ENCODE peak calls at places on chromosomes 7 and 10, in five cellular contexts. F, C, Z, O and A are unnamed samples.

GRCh38 chr7:47180268-47180826 is 401.6 kb downstream of the TNS3 start:
- DNase-seq in F (peak), C (peak), Z (peak), O (peak), A (peak)

GRCh38 chr7:105096306-105096705 is 82.3 kb downstream of the KMT2E start:
- DNase-seq in F (peak), C (no peak), Z (no peak), O (no peak), A (no peak)

GRCh38 chr7:105653441-105654005 is 72.2 kb upstream of the EFCAB10 start:
- DNase-seq in F (no peak), C (no peak), Z (no peak), O (no peak), A (no peak)

GRCh38 chr10:93813507-93814465 is 56.0 kb downstream of the LGI1 start:
- DNase-seq in F (peak), C (peak), Z (peak), O (peak), A (peak)

GRCh38 chr10:78865931-78866717 is 202.6 kb upstream of the ZMIZ1 start:
- DNase-seq in F (no peak), C (no peak), Z (no peak), O (no peak), A (no peak)

GRCh38 chr7:131105803-131106680 is 221.6 kb upstream of the MKLN1 start:
- DNase-seq in F (peak), C (peak), Z (peak), O (peak), A (peak)

GRCh38 chr10:109974509-109975191 is 33.1 kb upstream of the ADD3 start:
- DNase-seq in F (no peak), C (no peak), Z (no peak), O (peak), A (no peak)

GRCh38 chr7:158549176-158549833 is 38.3 kb downstream of the PTPRN2 start:
- DNase-seq in F (no peak), C (no peak), Z (no peak), O (no peak), A (no peak)

GRCh38 chr10:132615346-132616169 is 78.0 kb downstream of the INPP5A start:
- DNase-seq in F (no peak), C (no peak), Z (no peak), O (no peak), A (no peak)

GRCh38 chr10:15068802-15069201 is 19.8 kb downstream of the ACBD7 start:
- DNase-seq in F (peak), C (no peak), Z (no peak), O (peak), A (no peak)

GRCh38 chr7:70619130-70619529 is 512.8 kb upstream of the GALNT17 start:
- DNase-seq in F (no peak), C (no peak), Z (no peak), O (no peak), A (no peak)

GRCh38 chr7:17697128-17697881 is 243.0 kb downstream of the SNX13 start:
- DNase-seq in F (no peak), C (no peak), Z (no peak), O (no peak), A (no peak)

GRCh38 chr10:95755511-95756004 is 405 bp upstream of the ENTPD1 start:
- DNase-seq in F (no peak), C (no peak), Z (no peak), O (no peak), A (peak)

GRCh38 chr10:75099952-75100763 is 11.3 kb upstream of the SAMD8 start:
- DNase-seq in F (peak), C (peak), Z (peak), O (peak), A (peak)

GRCh38 chr7:137697026-137697425 is 149.7 kb downstream of the DGKI start:
- DNase-seq in F (no peak), C (no peak), Z (no peak), O (no peak), A (no peak)

GRCh38 chr7:135300913-135301765 is 67.5 kb downstream of the STRA8 start:
- DNase-seq in F (peak), C (no peak), Z (no peak), O (peak), A (no peak)

GRCh38 chr7:81031996-81032395 is 113.1 kb upstream of the SEMA3C start:
- DNase-seq in F (no peak), C (no peak), Z (no peak), O (no peak), A (no peak)

GRCh38 chr7:46759711-46760480 is 822.0 kb downstream of the TNS3 start:
- DNase-seq in F (peak), C (no peak), Z (no peak), O (peak), A (no peak)

GRCh38 chr10:110912374-110912773 is 6.6 kb downstream of the BBIP1 start:
- DNase-seq in F (no peak), C (no peak), Z (no peak), O (peak), A (no peak)

GRCh38 chr7:22866965-22867364 is 44.3 kb upstream of the TOMM7 start:
- DNase-seq in F (no peak), C (no peak), Z (no peak), O (peak), A (no peak)

GRCh38 chr7:31690892-31691291 is 3.9 kb downstream of the PPP1R17 start:
- DNase-seq in F (no peak), C (no peak), Z (no peak), O (no peak), A (no peak)

GRCh38 chr10:9091515-9092093 is 1037.1 kb downstream of the GATA3 start:
- DNase-seq in F (no peak), C (no peak), Z (no peak), O (no peak), A (no peak)

GRCh38 chr10:4006051-4006450 is 221.0 kb upstream of the KLF6 start:
- DNase-seq in F (no peak), C (no peak), Z (no peak), O (no peak), A (no peak)

GRCh38 chr10:83922246-83922860 is 217.0 kb upstream of the GHITM start:
- DNase-seq in F (no peak), C (no peak), Z (no peak), O (no peak), A (no peak)

GRCh38 chr7:136056827-136057226 is 79.7 kb upstream of the MTPN start:
- DNase-seq in F (no peak), C (no peak), Z (peak), O (no peak), A (no peak)

GRCh38 chr7:22154130-22154529 is 202.8 kb downstream of the RAPGEF5 start:
- DNase-seq in F (no peak), C (no peak), Z (no peak), O (no peak), A (no peak)

GRCh38 chr10:116127296-116127695 is 145.7 kb downstream of the GFRA1 start:
- DNase-seq in F (no peak), C (no peak), Z (no peak), O (no peak), A (no peak)

GRCh38 chr10:58531084-58531695 is 18.5 kb downstream of the BICC1 start:
- DNase-seq in F (peak), C (peak), Z (peak), O (peak), A (peak)

GRCh38 chr7:36348256-36348655 is 41.4 kb upstream of the ANLN start:
- DNase-seq in F (no peak), C (no peak), Z (no peak), O (peak), A (no peak)

GRCh38 chr7:39105720-39106119 is 128.0 kb downstream of the POU6F2 start:
- DNase-seq in F (no peak), C (no peak), Z (no peak), O (no peak), A (no peak)

GRCh38 chr10:62594093-62594520 is 210.4 kb upstream of the ADO start:
- DNase-seq in F (peak), C (peak), Z (peak), O (peak), A (peak)

GRCh38 chr7:151311294-151311864 is 30.2 kb upstream of the NUB1 start:
- DNase-seq in F (no peak), C (no peak), Z (peak), O (no peak), A (no peak)

GRCh38 chr10:3755440-3756359 is 29.3 kb downstream of the KLF6 start:
- DNase-seq in F (no peak), C (no peak), Z (no peak), O (peak), A (no peak)

GRCh38 chr7:121307021-121307575 is 21.7 kb upstream of the WNT16 start:
- DNase-seq in F (peak), C (no peak), Z (no peak), O (no peak), A (no peak)

GRCh38 chr7:44622342-44623151 is 16.1 kb downstream of the OGDH start:
- DNase-seq in F (no peak), C (no peak), Z (no peak), O (peak), A (no peak)

DNA sequence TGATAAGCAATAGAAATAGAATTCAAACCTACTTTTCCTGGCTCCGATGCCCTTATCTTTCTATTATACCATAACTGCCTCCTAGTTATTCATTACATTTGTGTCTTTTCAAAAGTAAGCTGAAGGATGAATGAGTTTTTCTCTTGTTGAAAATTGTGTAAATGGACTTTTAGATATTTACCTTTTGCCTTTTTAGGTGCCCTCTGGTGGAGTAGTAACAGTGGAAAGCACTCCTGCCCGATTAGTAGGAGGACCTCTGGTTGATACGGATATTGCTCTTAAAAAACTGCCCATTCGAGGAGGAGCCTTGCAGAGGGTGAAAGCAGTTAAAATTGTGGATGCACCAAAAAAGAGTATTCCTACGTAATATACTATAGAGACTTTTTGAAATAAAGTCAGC is 11.2 kb downstream of the FAM237B start:
- DNase-seq in F (no peak), C (no peak), Z (no peak), O (no peak), A (no peak)
- TF ChIP-seq CTCF in F (no peak), C (no peak), Z (no peak), O (no peak), A (no peak)

DNA sequence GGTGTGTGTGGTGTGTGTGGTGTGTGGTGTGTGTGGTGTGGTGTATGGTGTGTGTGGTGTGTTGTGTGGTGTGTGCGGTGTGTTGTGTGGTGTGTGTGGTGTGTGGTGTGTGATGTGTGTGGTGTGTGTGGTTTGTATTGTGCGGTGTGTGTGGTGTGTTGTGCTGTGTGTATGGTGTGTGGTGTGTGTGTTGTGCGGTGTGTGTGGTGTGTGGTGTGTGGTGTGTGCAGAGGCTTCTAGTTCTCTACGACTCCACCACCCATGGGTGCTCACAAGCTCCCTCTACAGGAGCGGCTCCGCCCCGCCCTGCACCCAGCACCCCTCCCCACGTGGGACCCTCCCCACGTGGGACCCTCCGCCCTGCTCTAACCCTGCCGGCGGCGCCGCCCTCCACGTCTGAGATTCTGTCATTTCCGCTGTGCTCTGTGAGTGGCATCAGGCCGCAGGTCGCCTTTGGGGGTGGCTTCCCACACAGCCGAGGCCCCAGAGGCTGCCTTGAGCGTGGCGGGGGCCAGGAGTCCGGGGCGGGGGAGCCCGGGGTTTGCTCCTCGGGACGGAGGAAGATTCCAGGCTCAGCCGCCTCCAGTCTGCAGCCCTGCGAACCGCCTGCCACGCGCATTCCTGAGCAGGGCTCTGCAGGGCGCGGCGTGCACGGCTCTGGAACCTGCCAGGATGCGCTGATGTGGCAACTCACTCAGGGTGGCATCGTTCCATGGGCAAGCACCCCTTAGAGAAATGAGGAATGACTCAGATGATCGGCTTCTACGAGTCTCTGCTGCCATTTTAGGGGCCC is 37.0 kb upstream of the DNAJB6 start:
- DNase-seq in F (no peak), C (no peak), Z (no peak), O (no peak), A (no peak)
- TF ChIP-seq CTCF in F (no peak), C (no peak), Z (peak), O (no peak), A (no peak)

DNA sequence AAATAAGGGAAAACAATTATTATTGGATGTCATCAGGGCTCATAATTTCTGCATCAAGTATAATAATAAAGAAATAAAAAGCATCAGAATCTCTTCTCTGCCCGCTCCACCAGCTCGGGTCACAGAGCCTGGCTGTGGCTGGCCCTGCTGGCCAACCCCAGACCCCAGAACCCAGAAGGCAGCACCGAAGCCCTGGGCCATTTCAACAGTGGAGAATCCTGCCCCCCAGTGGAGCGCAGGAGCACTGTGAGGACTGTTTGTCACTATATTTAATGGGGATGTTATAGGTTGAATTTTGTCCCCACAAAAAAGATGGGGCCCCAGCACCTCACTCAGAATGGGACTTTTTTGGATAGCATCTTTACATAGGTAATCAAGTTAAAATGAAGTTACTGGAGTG is 27.3 kb downstream of the DENND11 start:
- DNase-seq in F (no peak), C (peak), Z (peak), O (no peak), A (no peak)
- TF ChIP-seq CTCF in F (peak), C (peak), Z (peak), O (peak), A (peak)

GRCh38 chr7:13047061-13047460 is 359.6 kb downstream of the ARL4A start:
- DNase-seq in F (no peak), C (no peak), Z (no peak), O (no peak), A (no peak)
- TF ChIP-seq CTCF in F (no peak), C (no peak), Z (no peak), O (no peak), A (no peak)

DNA sequence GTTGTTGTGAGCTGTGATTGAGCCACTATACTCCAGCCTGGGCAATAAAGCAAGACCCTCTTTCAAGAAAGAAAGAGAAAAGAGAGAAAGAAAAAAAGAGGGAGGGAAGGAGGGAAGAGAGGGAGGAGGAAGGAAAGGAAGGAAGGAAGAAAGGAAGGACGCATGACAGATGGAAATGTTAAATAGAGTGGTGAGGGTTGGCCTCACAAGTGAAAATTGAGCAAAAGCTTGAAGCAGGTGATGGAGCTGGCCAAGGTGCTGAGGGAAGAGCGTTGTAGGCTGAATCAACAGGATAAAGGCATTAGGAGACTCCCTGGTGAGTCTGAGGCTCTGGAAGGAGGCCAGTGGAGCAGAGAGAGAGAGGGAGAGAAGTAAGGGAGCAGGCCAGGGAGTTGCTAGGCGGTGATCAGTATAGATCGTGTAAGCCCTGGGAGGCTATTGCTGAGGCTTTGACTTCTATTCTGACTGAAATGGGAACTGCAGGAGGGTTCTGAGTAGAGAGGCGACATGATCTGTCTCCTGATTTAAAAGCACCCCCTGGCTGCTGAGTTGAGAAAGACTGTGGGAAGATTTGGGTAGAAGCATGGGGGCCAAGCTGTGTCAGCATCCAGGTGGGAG is 26.5 kb upstream of the TMEM248 start:
- DNase-seq in F (peak), C (no peak), Z (no peak), O (peak), A (peak)
- TF ChIP-seq CTCF in F (peak), C (peak), Z (peak), O (no peak), A (no peak)

GRCh38 chr10:73785721-73786511 is 510 bp downstream of the ZSWIM8 start:
- DNase-seq in F (peak), C (no peak), Z (peak), O (peak), A (peak)
- TF ChIP-seq CTCF in F (no peak), C (no peak), Z (peak), O (no peak), A (no peak)